ENCODE peak calls at places on chromosomes 3 and 15, in seven cellular contexts. A is progenitor cell of endocrine pancreas, B is lower leg skin, S is type B pancreatic cell, V is GM23338, Z is psoas muscle, P is transverse colon. T is an unnamed sample.

GRCh38 chr3:58150800-58151199 is 60.0 kb downstream of the DNASE1L3 start:
- DNase-seq in V (no peak), B (no peak), P (no peak), A (no peak), Z (no peak), S (no peak), T (no peak)

GRCh38 chr15:58462973-58463663 is 31.3 kb downstream of the LIPC start:
- DNase-seq in S (no peak), B (no peak), Z (no peak), A (no peak), V (no peak), P (no peak), T (no peak)

GRCh38 chr15:89128320-89129122 is 40.3 kb downstream of the ABHD2 start:
- DNase-seq in Z (no peak), V (no peak), S (no peak), A (no peak), B (no peak), P (no peak), T (no peak)

GRCh38 chr15:72375846-72376581 is at the start of gene HEXA:
- DNase-seq in V (peak), S (peak), P (peak), Z (peak), B (peak), A (peak), T (peak)

GRCh38 chr3:10581251-10581650 is 75.9 kb upstream of the ATP2B2 start:
- DNase-seq in A (no peak), S (no peak), P (no peak), B (no peak), Z (no peak), V (no peak), T (no peak)

GRCh38 chr15:65981837-65982696 is 112.8 kb downstream of the RAB11A start:
- DNase-seq in B (no peak), V (peak), S (no peak), P (peak), A (peak), Z (no peak), T (no peak)

GRCh38 chr3:151328298-151329036 is 882 bp downstream of the P2RY13 start:
- DNase-seq in B (no peak), A (no peak), P (no peak), V (no peak), Z (no peak), S (no peak), T (no peak)

GRCh38 chr3:47245271-47245670 is 37.3 kb downstream of the KIF9 start:
- DNase-seq in B (no peak), A (no peak), Z (no peak), V (no peak), S (no peak), P (no peak), T (no peak)

GRCh38 chr15:98551936-98552562 is 96.3 kb upstream of the IGF1R start:
- DNase-seq in B (no peak), V (no peak), Z (no peak), A (no peak), P (no peak), S (no peak), T (no peak)

GRCh38 chr3:87167634-87168456 is 59.3 kb upstream of the CHMP2B start:
- DNase-seq in A (no peak), V (peak), P (no peak), S (no peak), Z (no peak), B (peak), T (no peak)

GRCh38 chr3:101979033-101979432 is 129.7 kb downstream of the NFKBIZ start:
- DNase-seq in P (no peak), B (no peak), V (no peak), S (no peak), Z (no peak), A (no peak), T (no peak)

GRCh38 chr3:194107126-194107525 is 28.8 kb upstream of the HES1 start:
- DNase-seq in V (no peak), Z (no peak), S (no peak), P (no peak), B (no peak), A (no peak), T (no peak)

GRCh38 chr3:36707623-36708409 is 56.5 kb downstream of the DCLK3 start:
- DNase-seq in V (peak), Z (no peak), S (no peak), P (no peak), A (no peak), B (no peak), T (no peak)

GRCh38 chr3:143731304-143731703 is 117.0 kb downstream of the SLC9A9 start:
- DNase-seq in B (no peak), P (no peak), Z (no peak), V (no peak), A (no peak), S (no peak), T (no peak)

GRCh38 chr3:10289077-10289476 is 3.7 kb downstream of the GHRL start:
- DNase-seq in B (no peak), A (no peak), Z (no peak), V (no peak), S (no peak), P (no peak), T (no peak)

GRCh38 chr15:62417444-62417843 is 252.4 kb upstream of the C2CD4B start:
- DNase-seq in A (no peak), P (no peak), S (no peak), V (no peak), Z (no peak), B (no peak), T (no peak)

GRCh38 chr3:110292102-110292501 is 779.5 kb upstream of the NECTIN3 start:
- DNase-seq in B (no peak), S (no peak), P (no peak), Z (no peak), V (no peak), A (no peak), T (no peak)

GRCh38 chr3:133573629-133574194 is at the start of gene CDV3:
- DNase-seq in B (peak), Z (no peak), V (peak), A (no peak), P (no peak), S (no peak), T (no peak)

GRCh38 chr3:147616998-147617619 is 207.9 kb downstream of the ZIC1 start:
- DNase-seq in A (no peak), Z (no peak), P (no peak), B (no peak), V (peak), S (no peak), T (no peak)

GRCh38 chr3:191329654-191330308 is 545 bp downstream of the UTS2B start:
- DNase-seq in Z (peak), B (peak), S (peak), A (peak), V (peak), P (peak), T (peak)

DNA sequence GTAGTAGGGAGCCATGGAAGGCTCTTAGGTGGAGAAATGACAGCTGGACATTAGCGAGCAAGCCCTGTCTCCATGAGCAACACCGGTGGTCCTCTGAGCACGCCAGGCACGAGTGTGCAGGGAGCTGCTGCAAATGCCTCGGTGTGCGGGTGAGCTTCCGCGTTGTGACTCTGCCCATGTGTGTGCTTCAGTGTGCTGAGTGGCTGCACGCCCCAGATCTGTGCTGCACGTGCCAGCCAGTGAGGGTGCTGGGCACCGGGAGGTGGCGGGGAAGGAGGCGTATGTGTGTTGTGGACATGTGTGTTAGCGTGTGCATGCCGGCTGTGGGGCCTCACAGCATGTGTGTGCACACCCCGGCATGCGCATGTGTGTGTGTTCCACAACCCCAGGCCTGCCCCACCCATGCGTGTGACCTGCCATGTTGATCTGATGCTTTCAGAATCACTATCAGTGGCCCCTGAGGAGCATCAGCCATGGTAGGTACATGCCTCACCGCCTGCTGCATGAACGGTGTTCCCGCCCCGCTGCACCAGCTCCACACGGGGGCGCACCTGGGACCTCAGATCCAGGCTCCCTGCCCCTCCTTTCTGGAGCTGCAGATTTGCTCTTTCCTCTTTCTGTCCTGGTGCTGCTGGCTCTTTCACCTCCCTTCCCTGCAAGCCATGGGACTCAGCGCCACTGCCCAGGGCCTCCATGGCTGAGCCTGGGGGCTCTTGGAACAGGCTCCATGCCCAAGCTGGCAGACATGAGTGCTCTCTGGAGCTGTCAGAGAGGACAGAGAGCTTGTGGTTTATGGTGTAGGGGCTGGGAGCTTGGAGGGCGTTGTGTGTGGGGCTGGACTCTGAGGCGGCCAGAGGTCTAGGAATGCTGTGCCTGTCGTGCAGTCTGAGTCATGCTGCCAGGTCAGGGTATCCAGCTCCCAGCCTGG is 169.4 kb downstream of the TBC1D2B start:
- DNase-seq in P (peak), B (no peak), S (peak), A (no peak), V (peak), Z (no peak), T (peak)
- TF ChIP-seq CTCF in P (peak), B (no peak), S (no peak), A (no peak), V (peak), Z (no peak), T (no peak)

GRCh38 chr3:184234224-184234623 is 4.8 kb downstream of the VWA5B2 start:
- DNase-seq in P (no peak), Z (peak), B (no peak), V (peak), A (no peak), S (no peak), T (no peak)
- TF ChIP-seq CTCF in P (no peak), Z (no peak), B (no peak), V (no peak), A (no peak), S (no peak), T (no peak)

GRCh38 chr15:74786659-74787165 is 4.8 kb downstream of the CSK start:
- DNase-seq in P (no peak), A (no peak), S (no peak), Z (no peak), B (no peak), V (no peak), T (no peak)
- TF ChIP-seq CTCF in P (no peak), A (no peak), S (no peak), Z (no peak), B (no peak), V (no peak), T (no peak)

GRCh38 chr3:15204005-15204404 is 2.0 kb upstream of the CAPN7 start:
- DNase-seq in Z (no peak), V (no peak), B (no peak), S (no peak), P (no peak), A (no peak), T (no peak)
- TF ChIP-seq CTCF in Z (no peak), V (no peak), B (no peak), S (no peak), P (no peak), A (no peak), T (no peak)

GRCh38 chr3:134976948-134977347 is 181.9 kb downstream of the EPHB1 start:
- DNase-seq in P (no peak), Z (no peak), S (no peak), V (no peak), B (no peak), A (no peak), T (no peak)

GRCh38 chr3:134972836-134973455 is 177.9 kb downstream of the EPHB1 start:
- DNase-seq in S (no peak), Z (no peak), A (no peak), P (no peak), V (no peak), B (no peak), T (peak)

GRCh38 chr3:134974621-134975020 is 179.6 kb downstream of the EPHB1 start:
- DNase-seq in B (no peak), S (no peak), P (no peak), V (no peak), Z (no peak), A (no peak), T (no peak)

DNA sequence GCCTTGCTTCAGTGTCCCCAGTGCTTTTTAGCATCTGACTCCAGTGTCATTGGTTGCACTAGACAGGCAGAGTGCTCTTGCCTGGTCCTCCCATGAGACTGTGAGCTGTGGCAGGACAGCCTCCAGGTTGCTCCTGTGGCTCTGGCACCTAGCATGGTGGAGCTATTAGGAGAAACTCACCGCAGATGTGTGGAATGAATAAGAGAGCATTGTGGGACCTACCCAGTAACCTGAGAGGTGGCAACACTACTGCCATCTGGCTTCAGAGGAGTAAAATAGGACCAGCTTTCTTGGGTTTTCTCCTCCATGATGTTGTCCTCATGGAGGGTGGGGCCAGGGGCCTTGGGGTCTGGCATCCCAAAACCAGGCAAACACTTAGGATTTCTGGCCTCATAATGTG is 183.6 kb downstream of the EPHB1 start:
- DNase-seq in A (no peak), P (no peak), S (no peak), Z (no peak), B (no peak), V (no peak), T (no peak)
- TF ChIP-seq CTCF in A (no peak), P (no peak), S (no peak), Z (peak), B (no peak), V (no peak), T (no peak)